ENCODE peak calls at places on chromosomes 11 and 22, in four cellular contexts. B is brain microvascular endothelial cell, G is bronchial epithelial cell, K is GM20000. L is an unnamed sample.

GRCh38 chr11:119729581-119730346 is 764 bp upstream of the NECTIN1 start:
- DNase-seq in B (peak; percentile 16), G (peak; percentile 61), K (peak; percentile 60), L (peak; percentile 67)

GRCh38 chr11:134038897-134039470 is 29.9 kb upstream of the JAM3 start:
- DNase-seq in B (no peak), G (no peak), K (no peak), L (no peak)

GRCh38 chr11:117781650-117782049 is 15.4 kb downstream of the DSCAML1 start:
- DNase-seq in B (no peak), G (no peak), K (no peak), L (no peak)

GRCh38 chr11:363948-364761 is 5.1 kb upstream of the B4GALNT4 start:
- DNase-seq in B (no peak), G (peak; percentile 77), K (peak; percentile 57), L (peak; percentile 85)

GRCh38 chr11:116336540-116336939 is 436.2 kb downstream of the BUD13 start:
- DNase-seq in B (no peak), G (no peak), K (no peak), L (no peak)

GRCh38 chr22:22995166-22995565 is 75.2 kb upstream of the GNAZ start:
- DNase-seq in B (no peak), G (no peak), K (no peak), L (peak; percentile 1)

GRCh38 chr11:96045622-96046456 is 121.9 kb upstream of the MTMR2 start:
- DNase-seq in B (peak; percentile 43), G (peak; percentile 20), K (no peak), L (no peak)

GRCh38 chr11:110991621-110992355 is 253.7 kb upstream of the POU2AF2 start:
- DNase-seq in B (no peak), G (no peak), K (no peak), L (no peak)

GRCh38 chr11:76206327-76207081 is at the start of gene WNT11:
- DNase-seq in B (peak; percentile 12), G (no peak), K (peak; percentile 81), L (peak; percentile 38)

GRCh38 chr11:117528061-117528780 is 200.6 kb downstream of the CEP164 start:
- DNase-seq in B (no peak), G (no peak), K (no peak), L (no peak)

GRCh38 chr11:91308069-91308468 is 916.5 kb upstream of the FAT3 start:
- DNase-seq in B (no peak), G (no peak), K (no peak), L (no peak)

GRCh38 chr22:45159652-45160462 is 3.9 kb upstream of the NUP50 start:
- DNase-seq in B (no peak), G (peak; percentile 46), K (no peak), L (no peak)

GRCh38 chr11:7514099-7514725 is 413 bp downstream of the PPFIBP2 start:
- DNase-seq in B (no peak), G (no peak), K (peak; percentile 24), L (no peak)

GRCh38 chr11:58711832-58712231 is 19.9 kb downstream of the GLYAT start:
- DNase-seq in B (no peak), G (no peak), K (no peak), L (no peak)

GRCh38 chr22:28181332-28181731 is 262.3 kb upstream of the PITPNB start:
- DNase-seq in B (no peak), G (no peak), K (no peak), L (no peak)
- TF ChIP-seq CTCF in B (no peak), G (no peak), K (no peak), L (no peak)

GRCh38 chr11:124970925-124971324 is 16.9 kb downstream of the CCDC15 start:
- DNase-seq in B (peak; percentile 6), G (peak; percentile 75), K (peak; percentile 10), L (peak; percentile 57)
- TF ChIP-seq CTCF in B (peak; percentile 24), G (peak; percentile 37), K (no peak), L (peak; percentile 15)

DNA sequence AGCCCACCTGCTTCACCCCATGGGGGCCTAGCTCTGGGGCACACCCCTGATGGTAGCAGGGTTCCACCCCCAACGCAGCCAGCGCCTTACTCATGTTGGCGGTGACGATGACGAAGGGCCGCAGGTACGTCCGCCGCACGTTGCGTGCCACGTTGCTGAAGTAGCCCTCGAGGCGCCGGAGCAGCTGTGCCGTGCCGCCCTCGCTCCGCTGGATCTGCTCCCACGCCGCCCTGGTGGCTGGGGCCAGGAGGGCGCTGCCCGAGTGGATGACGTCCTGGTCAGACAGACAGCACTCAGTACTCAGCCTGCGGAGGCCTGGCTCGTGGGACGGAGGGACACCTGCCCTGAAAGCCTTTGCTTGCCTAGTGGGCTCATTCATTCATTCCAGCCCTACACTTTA is 50.8 kb downstream of the TRMU start:
- DNase-seq in B (no peak), G (no peak), K (no peak), L (no peak)
- TF ChIP-seq CTCF in B (peak; percentile 30), G (no peak), K (no peak), L (no peak)

GRCh38 chr22:24108073-24108472 is 73.2 kb upstream of the SUSD2 start:
- DNase-seq in B (no peak), G (no peak), K (no peak), L (no peak)
- TF ChIP-seq CTCF in B (no peak), G (no peak), K (no peak), L (no peak)

L was measured in RWPE1.